ENCODE peak calls at places on chromosomes 16 and 17, in eight cellular contexts. C is AG09319; L is RKO; I is CD8-positive, alpha-beta memory T cell; B is activated T-helper 1 cell treated with Interleukin-2 at 50 U/mL for 16 hours; D is stimulated activated CD4-positive, alpha-beta T cell treated with anti-CD3 and anti-CD28 coated beads, Interleukin-4, amount 100 ng/mL, for 4 hours; T is AG08396; G is ACHN. Q is an unnamed sample.

GRCh38 chr16:27240948-27241531 is 27.5 kb downstream of the NSMCE1 start:
- DNase-seq in C (no peak), L (peak), I (no peak), B (no peak), D (no peak), T (peak), G (peak), Q (no peak)

GRCh38 chr17:66369830-66370229 is 67.4 kb downstream of the PRKCA start:
- DNase-seq in C (no peak), L (no peak), I (no peak), B (no peak), D (no peak), T (no peak), G (peak), Q (no peak)

GRCh38 chr16:13568803-13569202 is 351.2 kb upstream of the ERCC4 start:
- DNase-seq in C (no peak), L (no peak), I (no peak), B (no peak), D (no peak), T (no peak), G (no peak), Q (no peak)

GRCh38 chr17:50151937-50152547 is 1.6 kb upstream of the PPP1R9B start:
- DNase-seq in C (peak), L (peak), I (no peak), B (no peak), D (peak), T (peak), G (peak), Q (peak)

GRCh38 chr17:1732241-1733046 is 7.9 kb downstream of the WDR81 start:
- DNase-seq in C (no peak), L (no peak), I (no peak), B (no peak), D (no peak), T (no peak), G (no peak), Q (no peak)

GRCh38 chr17:7417056-7417655 is 3.0 kb upstream of the SPEM1 start:
- DNase-seq in C (no peak), L (no peak), I (no peak), B (no peak), D (no peak), T (no peak), G (no peak), Q (no peak)

GRCh38 chr16:48542966-48543365 is 67.0 kb downstream of the N4BP1 start:
- DNase-seq in C (no peak), L (no peak), I (no peak), B (no peak), D (no peak), T (no peak), G (no peak), Q (no peak)

GRCh38 chr16:27253526-27253930 is 15.0 kb downstream of the NSMCE1 start:
- DNase-seq in C (peak), L (peak), I (no peak), B (no peak), D (no peak), T (peak), G (peak), Q (peak)

GRCh38 chr17:21171309-21171922 is 42.5 kb downstream of the TMEM11 start:
- DNase-seq in C (no peak), L (no peak), I (no peak), B (no peak), D (no peak), T (no peak), G (no peak), Q (no peak)

GRCh38 chr17:50806141-50806643 is 29.2 kb upstream of the WFIKKN2 start:
- DNase-seq in C (no peak), L (no peak), I (no peak), B (no peak), D (no peak), T (no peak), G (no peak), Q (peak)

GRCh38 chr17:9850151-9850550 is 24.4 kb downstream of the GLP2R start:
- DNase-seq in C (no peak), L (no peak), I (no peak), B (no peak), D (no peak), T (no peak), G (no peak), Q (no peak)

GRCh38 chr16:56558024-56558747 is 6.7 kb upstream of the MT4 start:
- DNase-seq in C (no peak), L (peak), I (no peak), B (no peak), D (no peak), T (peak), G (peak), Q (peak)

GRCh38 chr16:80122155-80122554 is 418.6 kb upstream of the DYNLRB2 start:
- DNase-seq in C (peak), L (no peak), I (no peak), B (no peak), D (no peak), T (no peak), G (no peak), Q (no peak)

GRCh38 chr17:75271233-75271954 is 363 bp upstream of the MIF4GD start:
- DNase-seq in C (no peak), L (peak), I (peak), B (peak), D (peak), T (peak), G (peak), Q (peak)

GRCh38 chr17:28938552-28938951 is 12.8 kb downstream of the PHF12 start:
- DNase-seq in C (no peak), L (no peak), I (no peak), B (no peak), D (no peak), T (no peak), G (no peak), Q (no peak)